ENCODE peak calls at places on chromosomes 6 and 20, in seven cellular contexts. Y is HS-5; C is nephron progenitor cell; K is activated CD8-positive, alpha-beta T cell treated with anti-CD3 and anti-CD28 coated beads, Interleukin-2, amount 10 ng/mL, durations not matched to agents 7 days and 5 days; G is Kasumi-1; U is fibroblast of mammary gland; Z is NCI-H1092. W is an unnamed sample.

GRCh38 chr20:18250237-18250636 is 38.1 kb upstream of the ZNF133 start:
- DNase-seq in K (no peak), Y (no peak), G (no peak), C (no peak), Z (no peak), U (no peak), W (no peak)

GRCh38 chr6:25959890-25960531 is 2.6 kb upstream of the TRIM38 start:
- DNase-seq in G (no peak), Z (no peak), Y (no peak), C (no peak), U (peak), K (no peak), W (no peak)

GRCh38 chr20:48236485-48237055 is 451.3 kb upstream of the SULF2 start:
- DNase-seq in K (no peak), G (no peak), U (no peak), C (no peak), Z (no peak), Y (no peak), W (no peak)

GRCh38 chr20:62534526-62535221 is 58.9 kb upstream of the GATA5 start:
- DNase-seq in U (no peak), Z (no peak), C (no peak), G (no peak), Y (no peak), K (no peak), W (no peak)

GRCh38 chr6:106125925-106126435 is 39.8 kb downstream of the PRDM1 start:
- DNase-seq in G (no peak), K (no peak), Z (no peak), U (no peak), C (no peak), Y (no peak), W (peak)

GRCh38 chr6:138013949-138014348 is 93.3 kb downstream of the PERP start:
- DNase-seq in U (no peak), K (no peak), Y (no peak), C (no peak), Z (no peak), G (no peak), W (no peak)

GRCh38 chr6:70852667-70853246 is 104.1 kb downstream of the B3GAT2 start:
- DNase-seq in U (no peak), Y (no peak), Z (no peak), C (no peak), G (no peak), K (no peak), W (no peak)

GRCh38 chr20:11459090-11459877 is 458.4 kb upstream of the BTBD3 start:
- DNase-seq in K (no peak), G (peak), Z (no peak), U (no peak), Y (no peak), C (no peak), W (no peak)

GRCh38 chr6:91137286-91137685 is 550.4 kb upstream of the MAP3K7 start:
- DNase-seq in C (no peak), U (no peak), Z (no peak), Y (no peak), K (no peak), G (no peak), W (no peak)

GRCh38 chr6:393391-394221 is 2.1 kb downstream of the IRF4 start:
- DNase-seq in Z (no peak), C (peak), U (no peak), K (no peak), G (no peak), Y (no peak), W (no peak)

GRCh38 chr20:57656821-57657536 is 36.8 kb upstream of the ZBP1 start:
- DNase-seq in Y (no peak), K (no peak), U (no peak), Z (no peak), G (no peak), C (no peak), W (peak)

GRCh38 chr20:60097285-60097684 is 139.1 kb downstream of the CDH26 start:
- DNase-seq in Z (no peak), G (peak), K (no peak), U (no peak), Y (no peak), C (no peak), W (no peak)

GRCh38 chr20:36808317-36809257 is 35.0 kb upstream of the DSN1 start:
- DNase-seq in U (peak), K (peak), Y (peak), G (peak), C (peak), Z (peak), W (no peak)

GRCh38 chr20:43241057-43241702 is 51.5 kb upstream of the PTPRT start:
- DNase-seq in U (no peak), K (no peak), C (no peak), Z (no peak), Y (no peak), G (no peak), W (no peak)

GRCh38 chr6:105675715-105676397 is 273.0 kb upstream of the PREP start:
- DNase-seq in Z (no peak), G (no peak), K (no peak), C (no peak), U (peak), Y (peak), W (no peak)

GRCh38 chr6:97501875-97502274 is 218.9 kb upstream of the MMS22L start:
- DNase-seq in Z (no peak), C (no peak), Y (no peak), K (no peak), U (no peak), G (no peak), W (no peak)

GRCh38 chr6:47587503-47587902 is 109.9 kb downstream of the CD2AP start:
- DNase-seq in U (no peak), Z (no peak), C (no peak), G (no peak), Y (peak), K (no peak), W (no peak)

GRCh38 chr6:104955927-104956662 is 812 bp upstream of the LIN28B start:
- DNase-seq in U (no peak), Z (no peak), C (peak), G (peak), K (no peak), Y (no peak), W (no peak)

GRCh38 chr6:90947184-90948064 is 360.6 kb upstream of the MAP3K7 start:
- DNase-seq in K (no peak), U (no peak), C (no peak), Z (no peak), G (no peak), Y (no peak), W (no peak)

GRCh38 chr6:157853902-157854481 is 30.9 kb downstream of the SNX9 start:
- DNase-seq in K (peak), G (no peak), U (no peak), Z (no peak), C (no peak), Y (no peak), W (no peak)

GRCh38 chr6:121522265-121522664 is 86.8 kb downstream of the GJA1 start:
- DNase-seq in Y (peak), Z (no peak), K (no peak), G (no peak), U (peak), C (no peak), W (no peak)

GRCh38 chr6:106858653-106859092 is 115.9 kb downstream of the CD24 start:
- DNase-seq in C (no peak), G (no peak), Z (no peak), Y (peak), K (no peak), U (peak), W (no peak)

GRCh38 chr20:44079968-44080560 is 106.9 kb downstream of the JPH2 start:
- DNase-seq in K (no peak), C (no peak), Y (no peak), U (no peak), Z (no peak), G (no peak), W (peak)

GRCh38 chr20:63682384-63683139 is 13.9 kb upstream of the TNFRSF6B start:
- DNase-seq in K (no peak), Y (peak), U (peak), G (no peak), C (no peak), Z (no peak), W (no peak)

GRCh38 chr6:113433506-113433991 is 423.6 kb upstream of the MARCKS start:
- DNase-seq in U (peak), Z (no peak), K (no peak), Y (peak), G (peak), C (peak), W (no peak)

GRCh38 chr6:167543602-167544506 is 219.0 kb downstream of the TTLL2 start:
- DNase-seq in Y (no peak), C (no peak), K (no peak), G (no peak), Z (no peak), U (peak), W (no peak)